ENCODE peak calls at places on chromosomes 2 and 18, in five cellular contexts. Z, F, T, O and U are unnamed samples. For H3K4me1, the result is how much of the 10 kb centered on the place peaks cover.

GRCh38 chr2:200616193-200616592 is 30.4 kb downstream of the AOX1 start:
- DNase-seq in O (no peak), T (no peak), F (no peak), Z (no peak), U (no peak)

GRCh38 chr2:148640767-148641166 is 3.8 kb upstream of the EPC2 start:
- DNase-seq in Z (peak), O (no peak), F (no peak), T (peak), U (peak)

GRCh38 chr18:22551536-22552151 is 133.9 kb upstream of the CTAGE1 start:
- DNase-seq in Z (no peak), T (no peak), F (no peak), O (no peak), U (peak)

GRCh38 chr2:135009339-135009738 is 37.9 kb downstream of the MAP3K19 start:
- DNase-seq in F (no peak), Z (no peak), T (no peak), O (no peak), U (no peak)

GRCh38 chr2:85729825-85730510 is 23.8 kb upstream of the ATOH8 start:
- DNase-seq in O (no peak), F (no peak), T (no peak), Z (no peak), U (no peak)

GRCh38 chr2:62785216-62785615 is 79.7 kb downstream of the EHBP1 start:
- DNase-seq in T (no peak), Z (no peak), O (no peak), F (no peak), U (no peak)

GRCh38 chr2:132374551-132374950 is 42.1 kb upstream of the GPR39 start:
- DNase-seq in F (no peak), O (no peak), Z (no peak), T (no peak), U (no peak)

GRCh38 chr2:228657807-228658402 is 476.4 kb upstream of the SPHKAP start:
- DNase-seq in O (peak), Z (peak), F (no peak), T (peak), U (peak)

GRCh38 chr2:20432714-20433113 is 14.2 kb upstream of the RHOB start:
- DNase-seq in F (no peak), Z (no peak), O (no peak), T (no peak), U (no peak)

GRCh38 chr2:45937990-45938389 is 286.5 kb downstream of the PRKCE start:
- DNase-seq in O (no peak), T (no peak), Z (no peak), F (no peak), U (no peak)

GRCh38 chr2:230677182-230677946 is 35.3 kb upstream of the CAB39 start:
- DNase-seq in Z (no peak), F (no peak), T (no peak), O (no peak), U (no peak)

GRCh38 chr18:10477121-10477862 is 22.9 kb downstream of the APCDD1 start:
- DNase-seq in F (no peak), O (no peak), T (no peak), Z (peak), U (no peak)

GRCh38 chr18:77005651-77006195 is 126.9 kb downstream of the MBP start:
- DNase-seq in Z (no peak), O (no peak), T (no peak), F (no peak), U (no peak)

GRCh38 chr2:9078405-9078804 is 74.9 kb upstream of the MBOAT2 start:
- DNase-seq in Z (no peak), T (no peak), O (no peak), F (no peak), U (no peak)

DNA sequence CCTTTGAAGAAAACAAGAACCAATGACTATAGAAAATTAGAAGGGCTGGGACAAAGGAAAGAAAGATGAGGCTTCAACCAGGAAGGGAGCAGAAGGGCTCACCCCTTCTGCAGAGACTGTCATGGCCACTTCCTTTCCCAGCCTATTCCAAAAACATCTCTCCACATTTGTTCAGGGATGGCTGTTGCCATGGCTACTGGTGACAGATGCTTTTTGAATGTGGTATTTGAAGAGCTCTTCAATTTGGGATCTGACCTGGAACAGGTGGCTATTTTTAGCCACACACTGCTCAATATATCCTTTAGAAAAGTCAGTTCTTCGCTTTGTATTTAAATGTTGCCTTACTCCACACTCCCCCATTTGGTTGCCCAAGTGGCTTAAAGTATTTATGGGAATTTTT is 64.1 kb upstream of the LCLAT1 start:
- DNase-seq in O (no peak), F (no peak), Z (no peak), T (no peak), U (no peak)
- TF ChIP-seq JUNB in O (no peak), F (no peak), Z (no peak), T (no peak), U (no peak)

DNA sequence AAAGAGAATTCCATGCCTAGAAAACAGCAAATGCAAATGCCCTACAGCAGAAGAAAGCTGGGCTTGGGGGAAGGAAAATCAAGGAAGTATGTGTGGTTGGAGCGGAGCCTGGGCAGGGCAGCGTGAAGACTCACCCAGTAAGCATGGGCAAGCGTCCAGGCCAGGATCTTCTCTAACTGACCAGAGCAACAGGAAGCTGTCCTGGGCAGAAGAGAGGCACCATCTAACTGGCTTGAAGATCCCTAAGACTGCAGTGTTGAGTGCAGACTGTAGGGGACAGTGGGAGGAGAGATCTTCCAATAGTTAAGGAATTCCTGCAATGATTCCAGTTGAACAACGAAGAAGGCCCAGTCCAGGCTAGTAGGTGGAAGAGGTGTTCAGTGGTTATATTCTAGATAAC is 57.9 kb downstream of the NXPH2 start:
- DNase-seq in F (no peak), T (no peak), Z (peak), O (no peak), U (no peak)
- TF ChIP-seq CTCF in F (no peak), T (no peak), Z (no peak), O (no peak), U (no peak)

DNA sequence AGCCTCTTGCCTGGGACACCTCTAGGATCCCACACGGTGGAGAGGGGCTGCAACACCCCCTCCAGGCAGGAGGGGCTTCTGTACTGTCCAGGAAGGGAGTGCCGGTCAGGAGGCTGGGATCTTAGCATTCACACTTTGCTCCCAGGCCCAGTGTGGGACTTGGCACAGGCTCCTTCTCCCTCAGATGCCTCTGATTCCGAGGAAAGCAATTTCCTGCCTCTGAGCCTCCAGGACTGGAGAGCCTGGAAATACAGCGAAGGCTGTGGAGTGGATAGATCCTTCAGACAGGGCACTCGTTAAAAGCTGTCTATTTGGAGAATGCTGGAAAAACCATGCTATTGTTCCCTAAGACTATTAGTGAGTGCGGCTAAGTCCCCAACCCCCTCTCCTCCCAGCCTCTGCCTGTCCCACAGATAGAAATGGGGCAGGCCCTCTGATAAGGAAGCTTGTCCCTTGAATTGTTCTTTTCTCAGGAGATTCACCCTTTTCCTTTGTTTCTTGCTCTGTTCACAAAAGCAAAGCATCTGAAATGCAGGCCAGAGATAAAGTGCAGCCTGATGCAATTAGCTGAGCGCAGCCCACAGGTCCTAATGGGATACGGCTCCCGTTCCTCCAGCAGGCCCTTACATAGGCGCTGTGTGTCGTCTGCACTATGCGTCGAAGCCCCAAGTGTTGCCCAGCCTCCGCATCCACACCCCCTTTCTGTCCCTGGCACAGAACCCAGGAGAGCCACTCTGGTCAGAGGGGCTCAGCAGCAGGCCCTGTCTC is 252.2 kb downstream of the KLHL29 start:
- DNase-seq in Z (no peak), O (no peak), T (no peak), F (no peak), U (no peak)
- H3K4me1 ChIP-seq in Z (under half), O (under half), T (under half), F (under half), U (under half)

GRCh38 chr2:234259440-234259839 is 208.9 kb downstream of the SPP2 start:
- DNase-seq in O (no peak), F (no peak), T (no peak), Z (no peak), U (no peak)
- TF ChIP-seq JUNB in O (no peak), F (no peak), T (no peak), Z (no peak), U (no peak)

GRCh38 chr2:160581448-160581847 is 87.8 kb upstream of the RBMS1 start:
- DNase-seq in O (no peak), F (no peak), T (no peak), Z (peak), U (peak)
- TF ChIP-seq CTCF in O (no peak), F (no peak), T (peak), Z (peak), U (no peak)

GRCh38 chr2:27071277-27071989 is at the start of gene OST4:
- DNase-seq in O (no peak), T (peak), Z (peak), F (peak), U (peak)
- H3K4me1 ChIP-seq in O (under half), T (half or more), Z (under half), F (half or more), U (under half)

DNA sequence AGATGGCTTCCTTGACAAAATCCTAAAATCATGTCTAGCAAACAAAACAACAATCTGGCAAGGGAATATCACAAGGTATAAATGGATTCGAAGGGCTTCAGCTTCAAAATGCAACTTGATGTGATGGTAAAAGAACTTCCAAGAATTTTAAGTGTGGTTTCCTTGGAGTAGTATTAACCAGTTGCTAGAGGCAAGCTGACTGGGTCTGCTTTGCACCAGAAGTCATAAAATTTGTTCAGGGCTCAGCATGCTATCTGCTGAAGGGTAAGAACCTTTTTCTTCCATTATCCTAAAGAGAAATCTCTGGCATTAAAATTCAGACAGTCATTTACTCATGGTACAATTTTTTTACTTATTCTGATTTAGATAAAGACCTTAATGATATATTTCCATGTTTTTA is 516.7 kb downstream of the TXNL1 start:
- DNase-seq in O (no peak), T (no peak), F (no peak), Z (no peak), U (no peak)
- TF ChIP-seq JUNB in O (no peak), T (no peak), F (no peak), Z (no peak), U (no peak)

GRCh38 chr18:52667388-52667787 is 327.4 kb downstream of the DCC start:
- DNase-seq in T (no peak), Z (no peak), O (no peak), F (no peak), U (no peak)

GRCh38 chr18:52670903-52671302 is 330.9 kb downstream of the DCC start:
- DNase-seq in F (no peak), Z (peak), O (no peak), T (peak), U (peak)
- TF ChIP-seq CTCF in F (no peak), Z (no peak), O (peak), T (no peak), U (peak)

DNA sequence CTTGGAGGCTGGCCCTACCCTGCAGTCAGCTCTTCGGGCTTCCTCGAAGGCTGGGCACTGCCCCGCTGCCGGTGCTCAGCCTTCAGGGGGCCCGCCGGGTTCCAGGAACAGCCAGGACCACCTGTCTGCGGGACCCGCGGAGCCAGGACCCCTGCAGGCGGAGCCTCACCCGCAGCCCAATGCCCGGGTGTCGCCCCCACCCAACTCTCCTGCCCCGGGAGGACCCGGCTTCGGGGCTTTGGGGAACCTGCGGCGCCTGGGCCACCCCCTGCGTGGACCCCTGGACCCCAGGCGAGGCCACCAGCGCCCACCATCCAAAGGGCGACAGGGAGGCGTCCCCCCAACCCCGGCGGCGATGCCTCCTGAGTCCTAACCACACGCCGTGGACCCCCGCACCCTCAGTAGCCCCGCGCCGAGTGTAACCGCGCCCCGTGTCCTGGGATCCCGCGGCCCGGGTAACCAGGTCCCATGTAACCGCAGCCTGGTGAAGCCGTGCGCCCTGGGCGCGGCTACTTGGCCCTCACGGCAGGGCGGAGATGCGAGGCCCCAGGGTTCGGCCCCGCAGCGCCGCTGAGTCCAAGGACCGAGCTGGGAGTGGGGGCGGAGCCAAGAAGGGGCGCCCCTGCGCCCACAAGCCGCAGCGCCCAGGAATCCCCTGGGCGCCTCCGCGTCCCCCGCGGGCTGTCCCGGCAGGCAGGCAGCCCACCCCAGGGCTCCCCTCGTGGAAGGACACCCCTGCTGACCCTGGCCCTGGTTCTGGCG is 11.0 kb upstream of the UBE2F start:
- DNase-seq in Z (peak), O (no peak), F (no peak), T (no peak), U (no peak)
- H3K4me1 ChIP-seq in Z (under half), O (under half), F (under half), T (under half), U (under half)